ENCODE peak calls at places on chromosome 14, in four cellular contexts. V is DND-41; Y is psoas muscle; A is CD8-positive, alpha-beta memory T cell. X is an unnamed sample.
A peak's percentile ranks its signal among the peaks of the same experiment; 100 is the strongest.

GRCh38 chr14:49641697-49642129 is 6.7 kb upstream of the DNAAF2 start:
- DNase-seq in V (no peak), Y (no peak), A (no peak), X (no peak)

GRCh38 chr14:23364604-23365352 is at the start of gene EFS:
- DNase-seq in V (no peak), Y (peak; percentile 58), A (no peak), X (peak; percentile 75)

GRCh38 chr14:25909361-25909760 is 688.5 kb downstream of the NOVA1 start:
- DNase-seq in V (no peak), Y (no peak), A (no peak), X (no peak)

GRCh38 chr14:52961060-52961639 is 10.3 kb upstream of the FERMT2 start:
- DNase-seq in V (peak; percentile 66), Y (peak; percentile 29), A (peak; percentile 72), X (no peak)

GRCh38 chr14:52313493-52313881 is 625 bp upstream of the PTGER2 start:
- DNase-seq in V (no peak), Y (no peak), A (no peak), X (no peak)

GRCh38 chr14:95045255-95045701 is 112.1 kb downstream of the DICER1 start:
- DNase-seq in V (no peak), Y (no peak), A (no peak), X (no peak)

GRCh38 chr14:80310950-80311349 is 99.6 kb upstream of the DIO2 start:
- DNase-seq in V (no peak), Y (no peak), A (no peak), X (no peak)

GRCh38 chr14:52307870-52308269 is 6.2 kb upstream of the PTGER2 start:
- DNase-seq in V (no peak), Y (no peak), A (no peak), X (no peak)

GRCh38 chr14:78345346-78345745 is 175.2 kb downstream of the NRXN3 start:
- DNase-seq in V (no peak), Y (no peak), A (no peak), X (no peak)

GRCh38 chr14:33509454-33509853 is 441.4 kb downstream of the EGLN3 start:
- DNase-seq in V (no peak), Y (no peak), A (no peak), X (no peak)

GRCh38 chr14:74763803-74764531 is 851 bp downstream of the YLPM1 start:
- DNase-seq in V (no peak), Y (no peak), A (peak; percentile 48), X (no peak)

GRCh38 chr14:80324649-80325048 is 113.3 kb upstream of the DIO2 start:
- DNase-seq in V (no peak), Y (no peak), A (no peak), X (no peak)

GRCh38 chr14:38039526-38039925 is 168.2 kb upstream of the SSTR1 start:
- DNase-seq in V (no peak), Y (no peak), A (no peak), X (no peak)

GRCh38 chr14:91870001-91870400 is 2.7 kb upstream of the TC2N start:
- DNase-seq in V (peak; percentile 80), Y (no peak), A (peak; percentile 83), X (no peak)

GRCh38 chr14:85907536-85907935 is 377.6 kb downstream of the FLRT2 start:
- DNase-seq in V (no peak), Y (no peak), A (no peak), X (no peak)

GRCh38 chr14:37246427-37246829 is 48.7 kb downstream of the MIPOL1 start:
- DNase-seq in V (no peak), Y (no peak), A (no peak), X (no peak)

GRCh38 chr14:91078095-91078737 is 17.8 kb upstream of the RPS6KA5 start:
- DNase-seq in V (peak; percentile 78), Y (no peak), A (peak; percentile 56), X (no peak)

GRCh38 chr14:32414808-32415255 is 85.7 kb downstream of the AKAP6 start:
- DNase-seq in V (no peak), Y (no peak), A (no peak), X (no peak)

GRCh38 chr14:73786942-73787759 is 64.5 kb upstream of the PTGR2 start:
- DNase-seq in V (peak; percentile 64), Y (peak; percentile 72), A (peak; percentile 79), X (peak; percentile 83)

GRCh38 chr14:71371711-71372396 is 464.6 kb downstream of the PCNX1 start:
- DNase-seq in V (no peak), Y (no peak), A (no peak), X (no peak)

GRCh38 chr14:43949410-43949809 is 557.7 kb downstream of the FSCB start:
- DNase-seq in V (no peak), Y (no peak), A (no peak), X (no peak)

GRCh38 chr14:49594347-49595089 is 4.2 kb upstream of the LRR1 start:
- DNase-seq in V (no peak), Y (no peak), A (no peak), X (no peak)

GRCh38 chr14:64759555-64759938 is 55.3 kb downstream of the PLEKHG3 start:
- DNase-seq in V (no peak), Y (no peak), A (peak; percentile 3), X (no peak)

GRCh38 chr14:64758711-64759554 is 54.7 kb downstream of the PLEKHG3 start:
- DNase-seq in V (no peak), Y (peak; percentile 25), A (peak; percentile 33), X (peak; percentile 79)

GRCh38 chr14:64760916-64761315 is 56.7 kb downstream of the PLEKHG3 start:
- DNase-seq in V (no peak), Y (peak; percentile 17), A (peak; percentile 13), X (no peak)

GRCh38 chr14:64761441-64762043 is 57.3 kb downstream of the PLEKHG3 start:
- DNase-seq in V (no peak), Y (peak; percentile 19), A (peak; percentile 21), X (no peak)

GRCh38 chr14:64760146-64760755 is 56.0 kb downstream of the PLEKHG3 start:
- DNase-seq in V (peak; percentile 65), Y (peak; percentile 61), A (peak; percentile 61), X (peak; percentile 83)
- H3K4me1 ChIP-seq in V (peaks cover 3% of the 10 kb centered on the region), Y (peaks cover 58% of the 10 kb centered on the region), A (peaks cover 68% of the 10 kb centered on the region), X (peaks cover 2% of the 10 kb centered on the region)

GRCh38 chr14:24790196-24790595 is 156.2 kb upstream of the GZMB start:
- DNase-seq in V (no peak), Y (no peak), A (no peak), X (no peak)
- H3K27ac ChIP-seq in V (no peak overlapping the region), Y (no peak overlapping the region), A (no peak overlapping the region), X (no peak overlapping the region)

GRCh38 chr14:69644814-69645213 is 33.4 kb downstream of the SUSD6 start:
- DNase-seq in V (no peak), Y (no peak), A (no peak), X (no peak)

GRCh38 chr14:69636718-69637480 is 25.5 kb downstream of the SUSD6 start:
- DNase-seq in V (no peak), Y (no peak), A (no peak), X (no peak)

GRCh38 chr14:69643430-69644200 is 32.2 kb downstream of the SUSD6 start:
- DNase-seq in V (no peak), Y (peak; percentile 64), A (peak; percentile 61), X (peak; percentile 79)

GRCh38 chr14:69637503-69638030 is 26.2 kb downstream of the SUSD6 start:
- DNase-seq in V (no peak), Y (peak; percentile 59), A (no peak), X (peak; percentile 61)

GRCh38 chr14:69640931-69641330 is 29.5 kb downstream of the SUSD6 start:
- DNase-seq in V (no peak), Y (no peak), A (no peak), X (no peak)
- H3K4me1 ChIP-seq in V (no peaks in the 10 kb centered on the region), Y (peaks cover 49% of the 10 kb centered on the region), A (peaks cover 59% of the 10 kb centered on the region), X (peaks cover 2% of the 10 kb centered on the region)

GRCh38 chr14:104593710-104594121 is 10.9 kb downstream of the TMEM179 start:
- DNase-seq in V (no peak), Y (peak; percentile 4), A (no peak), X (peak; percentile 75)
- H3K27ac ChIP-seq in V (no peak overlapping the region), Y (no peak overlapping the region), A (no peak overlapping the region), X (no peak overlapping the region)

GRCh38 chr14:20498622-20499021 is 6.7 kb upstream of the RNASE10 start:
- DNase-seq in V (no peak), Y (no peak), A (no peak), X (no peak)

GRCh38 chr14:20501346-20501745 is 4.0 kb upstream of the RNASE10 start:
- DNase-seq in V (no peak), Y (no peak), A (no peak), X (no peak)

GRCh38 chr14:20494935-20495766 is 10.2 kb upstream of the RNASE10 start:
- DNase-seq in V (no peak), Y (no peak), A (no peak), X (no peak)

GRCh38 chr14:20499881-20500280 is 5.5 kb upstream of the RNASE10 start:
- DNase-seq in V (no peak), Y (no peak), A (no peak), X (no peak)

DNA sequence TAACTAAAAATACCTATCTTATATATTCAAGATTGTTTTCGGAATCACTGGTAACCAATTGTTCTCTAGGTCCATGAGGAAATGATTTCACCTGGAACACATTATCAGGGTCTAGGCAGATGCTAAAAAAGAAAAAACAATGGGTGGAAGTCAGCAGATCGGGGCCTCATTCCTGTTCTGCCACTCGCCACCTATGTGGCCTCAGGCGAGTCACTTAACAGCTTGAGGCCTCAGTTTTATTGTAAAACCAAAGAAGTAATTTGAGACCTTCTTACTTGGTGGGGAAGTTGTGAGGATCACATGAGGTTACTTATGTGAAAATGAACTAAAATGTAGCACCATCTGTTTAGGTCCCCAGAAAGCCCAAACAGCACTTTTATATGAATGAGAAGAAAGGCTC is 6.2 kb upstream of the RNASE10 start:
- DNase-seq in V (no peak), Y (no peak), A (no peak), X (no peak)
- H3K4me1 ChIP-seq in V (no peaks in the 10 kb centered on the region), Y (no peaks in the 10 kb centered on the region), A (no peaks in the 10 kb centered on the region), X (no peaks in the 10 kb centered on the region)

DNA sequence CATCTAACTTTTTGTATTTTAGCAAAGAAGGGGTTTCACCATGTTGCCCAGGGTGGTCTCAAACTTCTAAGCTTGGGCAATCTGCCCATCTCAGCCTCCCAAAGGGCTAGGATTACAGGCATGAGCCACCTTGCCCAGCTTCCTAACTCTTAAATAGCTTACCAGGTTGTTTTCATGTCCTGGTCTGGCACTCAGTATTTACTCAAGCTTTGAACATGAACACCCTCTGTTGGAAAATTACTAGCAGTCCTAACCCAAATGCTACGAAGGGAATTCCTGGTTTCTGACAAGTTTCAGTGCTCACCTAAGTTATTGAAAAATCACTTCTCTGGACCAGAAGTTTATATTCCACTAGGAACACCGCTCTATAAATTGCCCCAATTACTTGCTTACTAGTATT is 32.5 kb upstream of the GCH1 start:
- DNase-seq in V (no peak), Y (no peak), A (no peak), X (no peak)
- H3K27ac ChIP-seq in V (no peak overlapping the region), Y (no peak overlapping the region), A (no peak overlapping the region), X (no peak overlapping the region)

X was measured in aorta.